ENCODE peak calls at places on chromosome 9, in seven cellular contexts. R is WTC11, O is fibroblast of pulmonary artery, N is neural crest cell, H is pancreas, V is astrocyte of the spinal cord, Z is BJ. J is an unnamed sample.

GRCh38 chr9:83142389-83142788 is 79.4 kb upstream of the RASEF start:
- DNase-seq in R (no peak), O (no peak), N (no peak), H (no peak), V (no peak), Z (no peak), J (no peak)

GRCh38 chr9:110797611-110798010 is 129.0 kb downstream of the MUSK start:
- DNase-seq in R (no peak), O (peak), N (no peak), H (no peak), V (peak), Z (no peak), J (no peak)

GRCh38 chr9:98057095-98057799 is 715 bp downstream of the NANS start:
- DNase-seq in R (no peak), O (no peak), N (no peak), H (no peak), V (no peak), Z (no peak), J (no peak)

GRCh38 chr9:25703826-25704357 is 25.6 kb upstream of the TUSC1 start:
- DNase-seq in R (no peak), O (peak), N (no peak), H (no peak), V (peak), Z (no peak), J (no peak)

GRCh38 chr9:36037580-36038169 is 962 bp downstream of the RECK start:
- DNase-seq in R (no peak), O (no peak), N (no peak), H (no peak), V (no peak), Z (no peak), J (no peak)

GRCh38 chr9:132082188-132082587 is 2.5 kb upstream of the MED27 start:
- DNase-seq in R (no peak), O (no peak), N (no peak), H (no peak), V (no peak), Z (no peak), J (no peak)

GRCh38 chr9:38651400-38652042 is 31.1 kb upstream of the ANKRD18A start:
- DNase-seq in R (no peak), O (no peak), N (no peak), H (no peak), V (no peak), Z (no peak), J (no peak)

GRCh38 chr9:131610231-131610761 is 65.0 kb downstream of the PRRT1B start:
- DNase-seq in R (no peak), O (peak), N (no peak), H (no peak), V (peak), Z (no peak), J (no peak)

GRCh38 chr9:35690447-35691324 is 961 bp upstream of the TPM2 start:
- DNase-seq in R (peak), O (peak), N (peak), H (peak), V (peak), Z (peak), J (no peak)

GRCh38 chr9:79670269-79670961 is 98.7 kb downstream of the TLE4 start:
- DNase-seq in R (no peak), O (no peak), N (no peak), H (no peak), V (no peak), Z (no peak), J (no peak)

GRCh38 chr9:130780865-130781504 is 54.1 kb upstream of the ABL1 start:
- DNase-seq in R (no peak), O (peak), N (no peak), H (no peak), V (peak), Z (peak), J (no peak)

GRCh38 chr9:112086627-112087026 is 88.5 kb downstream of the SUSD1 start:
- DNase-seq in R (no peak), O (peak), N (no peak), H (no peak), V (peak), Z (no peak), J (no peak)

GRCh38 chr9:127909839-127910273 is 7.0 kb downstream of the ST6GALNAC4 start:
- DNase-seq in R (no peak), O (no peak), N (no peak), H (no peak), V (no peak), Z (no peak), J (no peak)

GRCh38 chr9:128149001-128149701 is at the start of gene LCN2:
- DNase-seq in R (no peak), O (no peak), N (no peak), H (peak), V (no peak), Z (no peak), J (peak)

GRCh38 chr9:98146101-98146991 is 27.3 kb upstream of the TRIM14 start:
- DNase-seq in R (no peak), O (peak), N (no peak), H (peak), V (no peak), Z (no peak), J (peak)

GRCh38 chr9:37621299-37621934 is 29.0 kb upstream of the TOMM5 start:
- DNase-seq in R (no peak), O (peak), N (no peak), H (no peak), V (no peak), Z (no peak), J (no peak)

GRCh38 chr9:79637180-79637925 is 65.6 kb downstream of the TLE4 start:
- DNase-seq in R (no peak), O (no peak), N (no peak), H (no peak), V (peak), Z (no peak), J (no peak)

GRCh38 chr9:38062498-38063362 is 6.3 kb downstream of the SHB start:
- DNase-seq in R (no peak), O (peak), N (no peak), H (no peak), V (peak), Z (no peak), J (no peak)

GRCh38 chr9:109755040-109755439 is 25.0 kb upstream of the PALM2AKAP2 start:
- DNase-seq in R (no peak), O (no peak), N (no peak), H (no peak), V (no peak), Z (no peak), J (no peak)

GRCh38 chr9:16278420-16278999 is 592.0 kb downstream of the BNC2 start:
- DNase-seq in R (no peak), O (no peak), N (no peak), H (no peak), V (no peak), Z (no peak), J (no peak)

GRCh38 chr9:127919253-127919815 is 2.5 kb upstream of the ST6GALNAC4 start:
- DNase-seq in R (no peak), O (peak), N (no peak), H (peak), V (peak), Z (peak), J (peak)

GRCh38 chr9:99162759-99163364 is 57.9 kb downstream of the TGFBR1 start:
- DNase-seq in R (no peak), O (peak), N (no peak), H (no peak), V (peak), Z (no peak), J (no peak)

GRCh38 chr9:89661956-89662717 is 57.3 kb downstream of the GADD45G start:
- DNase-seq in R (peak), O (peak), N (peak), H (peak), V (peak), Z (peak), J (peak)

GRCh38 chr9:81183763-81184162 is 505.6 kb downstream of the TLE1 start:
- DNase-seq in R (no peak), O (peak), N (no peak), H (no peak), V (peak), Z (peak), J (no peak)

GRCh38 chr9:97468658-97469448 is 32.6 kb upstream of the TMOD1 start:
- DNase-seq in R (peak), O (peak), N (peak), H (peak), V (peak), Z (no peak), J (no peak)

GRCh38 chr9:77910216-77910615 is 121.4 kb downstream of the GNAQ start:
- DNase-seq in R (no peak), O (peak), N (no peak), H (no peak), V (no peak), Z (no peak), J (no peak)

GRCh38 chr9:125649315-125649714 is 57.7 kb downstream of the MAPKAP1 start:
- DNase-seq in R (no peak), O (peak), N (no peak), H (no peak), V (peak), Z (no peak), J (peak)

GRCh38 chr9:95336281-95336680 is 18.8 kb upstream of the FANCC start:
- DNase-seq in R (peak), O (peak), N (peak), H (no peak), V (no peak), Z (no peak), J (no peak)
- TF ChIP-seq CTCF in R (peak), O (peak), N (peak), H (peak), V (peak), Z (peak), J (peak)

DNA sequence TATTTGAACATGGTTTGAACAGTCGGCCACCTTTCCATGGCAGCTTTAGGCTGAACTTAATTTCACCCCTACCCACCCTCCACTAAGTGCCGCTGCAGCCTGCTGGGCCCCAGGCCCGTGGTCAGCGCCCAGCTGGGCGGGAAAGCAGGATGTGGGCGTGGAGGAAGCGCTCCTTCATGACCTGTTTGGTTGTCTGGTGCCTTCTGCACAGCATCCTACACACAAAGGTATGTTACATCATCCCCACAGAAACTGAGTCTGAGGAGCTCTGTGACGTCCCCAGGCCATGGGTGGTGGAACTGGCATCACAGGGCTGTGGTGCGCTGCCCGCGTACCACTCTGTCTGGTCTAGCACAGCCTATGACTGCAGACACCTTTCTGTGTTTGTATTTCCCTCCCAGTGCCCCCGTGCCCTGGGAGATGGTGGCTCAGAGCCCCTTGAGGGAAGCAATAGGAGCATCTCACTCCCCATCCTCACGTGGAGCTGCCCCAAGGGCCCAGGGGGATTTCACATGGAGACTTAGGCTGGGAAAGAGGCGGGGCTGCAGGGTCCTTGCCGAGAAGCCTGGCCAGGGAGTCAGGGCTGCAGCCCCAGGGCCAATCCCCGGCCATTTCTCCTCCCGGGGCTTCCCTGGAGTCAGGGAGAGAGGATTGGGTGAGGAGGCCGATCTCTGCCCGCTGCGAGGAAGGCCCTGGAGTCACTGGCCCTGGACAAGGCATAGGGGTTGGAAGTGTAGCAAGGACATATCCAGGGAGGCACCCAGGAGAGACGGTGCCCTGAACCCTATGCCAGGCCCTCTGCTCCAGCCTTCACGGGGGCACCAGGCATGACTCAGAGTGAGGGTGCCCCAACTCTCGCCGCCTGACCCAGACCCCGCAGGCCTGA is 37.5 kb upstream of the SUSD3 start:
- DNase-seq in R (no peak), O (no peak), N (no peak), H (no peak), V (peak), Z (no peak), J (no peak)
- TF ChIP-seq CTCF in R (no peak), O (no peak), N (no peak), H (no peak), V (no peak), Z (no peak), J (no peak)

GRCh38 chr9:136949817-136950655 is 2.0 kb upstream of the LCN12 start:
- DNase-seq in R (peak), O (peak), N (peak), H (peak), V (peak), Z (peak), J (peak)
- TF ChIP-seq CTCF in R (no peak), O (no peak), N (peak), H (no peak), V (no peak), Z (no peak), J (no peak)

DNA sequence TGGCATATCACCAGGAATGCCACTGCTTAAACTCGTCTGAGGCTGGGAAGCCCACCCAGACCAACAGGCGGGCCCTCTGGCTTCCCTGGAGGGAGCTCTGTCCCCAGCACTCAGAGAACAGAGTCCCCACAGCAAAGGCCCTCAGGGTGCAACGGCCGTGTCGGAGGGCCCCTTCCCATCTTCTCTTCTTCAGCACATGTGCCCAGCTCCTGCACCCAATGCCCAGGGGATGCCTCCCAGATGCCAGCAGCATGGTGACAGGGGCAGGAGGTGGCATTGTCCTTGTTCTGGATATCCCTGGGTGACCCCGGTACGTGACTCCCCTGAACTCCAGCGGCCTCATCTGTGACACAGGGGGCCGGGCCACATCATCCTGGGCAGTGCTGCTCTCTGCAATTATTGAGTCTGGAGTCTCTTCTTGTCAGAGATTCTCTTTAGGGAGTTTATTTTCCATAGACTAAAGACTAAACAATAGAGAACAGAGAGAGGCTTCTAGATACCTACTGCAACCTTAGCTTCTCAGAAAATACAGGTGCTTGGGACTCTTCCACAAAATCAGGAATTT is 13.6 kb upstream of the OLFM1 start:
- DNase-seq in R (no peak), O (no peak), N (no peak), H (no peak), V (no peak), Z (no peak), J (no peak)
- TF ChIP-seq CTCF in R (no peak), O (no peak), N (no peak), H (no peak), V (no peak), Z (no peak), J (no peak)

J was measured in CD14-positive monocyte.